ENCODE peak calls at places on chromosomes 6 and 20, in seven cellular contexts. K, P, I, H, V, Z and N are unnamed samples.

GRCh38 chr6:137926207-137926731 is 59.2 kb downstream of the TNFAIP3 start:
- DNase-seq in Z (no peak), K (no peak), P (no peak), V (peak), I (peak), H (peak), N (no peak)

GRCh38 chr20:62769346-62770071 is 26.8 kb upstream of the MRGBP start:
- DNase-seq in V (no peak), I (no peak), P (peak), H (no peak), Z (no peak), K (no peak), N (no peak)

GRCh38 chr6:30075987-30076311 is 380 bp upstream of the RNF39 start:
- DNase-seq in I (no peak), K (no peak), V (no peak), Z (no peak), H (no peak), P (no peak), N (no peak)

GRCh38 chr6:41625442-41625841 is 12.8 kb upstream of the MDFI start:
- DNase-seq in H (no peak), K (no peak), Z (peak), P (peak), V (no peak), I (no peak), N (no peak)

GRCh38 chr20:8933391-8933807 is 135.5 kb upstream of the PLCB4 start:
- DNase-seq in P (no peak), V (no peak), K (peak), H (no peak), Z (no peak), I (no peak), N (no peak)

GRCh38 chr20:38790210-38791053 is 15.1 kb upstream of the PPP1R16B start:
- DNase-seq in V (no peak), I (peak), K (peak), P (no peak), Z (peak), H (peak), N (no peak)

GRCh38 chr6:84052204-84052882 is 18.8 kb downstream of the MRAP2 start:
- DNase-seq in K (peak), I (no peak), V (no peak), P (peak), H (peak), Z (no peak), N (no peak)

GRCh38 chr6:166996406-166996805 is 2.8 kb upstream of the CEP43 start:
- DNase-seq in K (no peak), P (no peak), H (peak), I (no peak), Z (no peak), V (no peak), N (no peak)

GRCh38 chr6:125332664-125333063 is 30.9 kb upstream of the HDDC2 start:
- DNase-seq in I (no peak), P (no peak), H (no peak), Z (no peak), V (no peak), K (no peak), N (no peak)

GRCh38 chr6:121520337-121521163 is 85.1 kb downstream of the GJA1 start:
- DNase-seq in K (no peak), H (peak), P (no peak), Z (no peak), V (peak), I (no peak), N (no peak)

GRCh38 chr20:63833776-63834544 is 2.9 kb upstream of the ZBTB46 start:
- DNase-seq in P (no peak), Z (no peak), I (no peak), V (no peak), H (peak), K (no peak), N (peak)

GRCh38 chr20:38806855-38807655 is 1.6 kb downstream of the PPP1R16B start:
- DNase-seq in Z (peak), V (no peak), H (no peak), K (peak), P (no peak), I (peak), N (peak)

GRCh38 chr6:19603716-19604115 is 233.5 kb upstream of the ID4 start:
- DNase-seq in H (no peak), I (no peak), K (no peak), Z (no peak), V (no peak), P (no peak), N (no peak)

GRCh38 chr6:16684896-16685554 is 76.2 kb downstream of the ATXN1 start:
- DNase-seq in I (peak), H (peak), P (no peak), K (no peak), Z (peak), V (no peak), N (no peak)

GRCh38 chr20:23412026-23412425 is 9.3 kb downstream of the NAPB start:
- DNase-seq in P (no peak), K (no peak), Z (no peak), I (no peak), V (peak), H (no peak), N (no peak)

GRCh38 chr6:10425973-10426780 is 11.3 kb upstream of the TFAP2A start:
- DNase-seq in Z (no peak), H (no peak), K (peak), V (no peak), P (no peak), I (no peak), N (no peak)

GRCh38 chr20:57654363-57654997 is 34.3 kb upstream of the ZBP1 start:
- DNase-seq in V (no peak), K (peak), P (no peak), I (peak), Z (peak), H (peak), N (peak)

GRCh38 chr6:16737389-16737788 is 23.9 kb downstream of the ATXN1 start:
- DNase-seq in K (no peak), P (no peak), I (no peak), H (no peak), V (no peak), Z (no peak), N (no peak)

GRCh38 chr6:16276991-16277981 is 38.9 kb downstream of the GMPR start:
- DNase-seq in H (peak), I (no peak), K (peak), P (peak), Z (no peak), V (peak), N (no peak)

GRCh38 chr6:109420751-109421150 is 19.7 kb downstream of the PPIL6 start:
- DNase-seq in H (no peak), Z (no peak), P (no peak), V (no peak), I (no peak), K (no peak), N (no peak)